ENCODE peak calls at places on chromosome 1, in five cellular contexts. G is iPS-NIHi11; N is activated T-cell treated with anti-CD3 and anti-CD28 coated beads for 24 hours; M is stimulated activated CD4-positive, alpha-beta T cell treated with anti-CD3 and anti-CD28 coated beads, Interleukin-1b, Interleukin-23, amount 100 ng/mL, for 4 hours; I is fibroblast of the aortic adventitia. V is an unnamed sample.

GRCh38 chr1:222928212-222928611 is 113.4 kb downstream of the DISP1 start:
- DNase-seq in G (peak; percentile 73), N (no peak), M (no peak), I (peak; percentile 22), V (no peak)

GRCh38 chr1:103156966-103157365 is 48.6 kb upstream of the COL11A1 start:
- DNase-seq in G (no peak), N (no peak), M (no peak), I (peak; percentile 1), V (no peak)

GRCh38 chr1:22133247-22133927 is 9.5 kb downstream of the WNT4 start:
- DNase-seq in G (peak; percentile 49), N (no peak), M (no peak), I (no peak), V (no peak)

GRCh38 chr1:20342294-20343148 is 51.8 kb downstream of the VWA5B1 start:
- DNase-seq in G (no peak), N (no peak), M (no peak), I (no peak), V (no peak)

GRCh38 chr1:1001057-1001630 is 1.2 kb upstream of the HES4 start:
- DNase-seq in G (peak; percentile 51), N (no peak), M (no peak), I (no peak), V (no peak)

GRCh38 chr1:89453123-89453972 is 71.3 kb upstream of the LRRC8B start:
- DNase-seq in G (no peak), N (no peak), M (no peak), I (no peak), V (no peak)

GRCh38 chr1:181104790-181105133 is 16.3 kb downstream of the IER5 start:
- DNase-seq in G (no peak), N (no peak), M (no peak), I (no peak), V (no peak)

GRCh38 chr1:33377750-33378149 is 53.1 kb downstream of the PHC2 start:
- DNase-seq in G (no peak), N (no peak), M (no peak), I (peak; percentile 33), V (no peak)

GRCh38 chr1:170351368-170351946 is 180.5 kb upstream of the GORAB start:
- DNase-seq in G (no peak), N (no peak), M (no peak), I (peak; percentile 76), V (no peak)

GRCh38 chr1:235221653-235222052 is 60.6 kb upstream of the RBM34 start:
- DNase-seq in G (no peak), N (no peak), M (no peak), I (no peak), V (no peak)

GRCh38 chr1:24641646-24642151 is 1.4 kb upstream of the SRRM1 start:
- DNase-seq in G (no peak), N (peak; percentile 17), M (peak; percentile 19), I (peak; percentile 36), V (no peak)

V was measured in D721Med.